ENCODE peak calls at places on chromosomes 13 and 19, in seven cellular contexts. O is mammary epithelial cell, Z is hepatocyte, X is upper lobe of right lung, R is PC-3, P is brain microvascular endothelial cell, N is heart right ventricle. C is an unnamed sample. For H3K27me3, the result is how much of the 10 kb centered on the place peaks cover.

GRCh38 chr19:46721269-46722003 is 4.5 kb upstream of the PRKD2 start:
- DNase-seq in Z (no peak), P (no peak), X (peak), R (no peak), N (no peak), O (no peak), C (no peak)

GRCh38 chr13:22196777-22197176 is 525.9 kb downstream of the FGF9 start:
- DNase-seq in Z (no peak), X (no peak), R (no peak), P (no peak), O (no peak), N (no peak), C (no peak)

GRCh38 chr13:29190298-29190697 is 370.2 kb downstream of the MTUS2 start:
- DNase-seq in X (no peak), P (no peak), Z (no peak), N (no peak), O (no peak), R (no peak), C (no peak)

GRCh38 chr19:2645816-2646215 is 56.7 kb downstream of the GNG7 start:
- DNase-seq in R (no peak), Z (no peak), O (no peak), P (no peak), N (no peak), X (no peak), C (no peak)

GRCh38 chr19:17855333-17856152 is 4.2 kb upstream of the RPL18A start:
- DNase-seq in N (peak), O (peak), X (peak), R (peak), Z (peak), P (peak), C (no peak)

GRCh38 chr13:31477961-31478360 is 261.4 kb upstream of the RXFP2 start:
- DNase-seq in P (peak), N (no peak), R (no peak), X (no peak), O (no peak), Z (no peak), C (peak)

GRCh38 chr13:108425056-108425455 is 155.5 kb downstream of the TNFSF13B start:
- DNase-seq in O (no peak), Z (no peak), P (peak), N (no peak), X (no peak), R (no peak), C (no peak)

GRCh38 chr13:64075543-64076271 is 2660.1 kb upstream of the PCDH20 start:
- DNase-seq in R (no peak), O (no peak), X (no peak), N (no peak), P (no peak), Z (no peak), C (no peak)

GRCh38 chr13:98827449-98827848 is 75.0 kb upstream of the SLC15A1 start:
- DNase-seq in X (no peak), O (no peak), P (no peak), N (no peak), R (no peak), Z (no peak), C (no peak)

GRCh38 chr13:20700288-20700687 is 3.2 kb upstream of the IL17D start:
- DNase-seq in P (no peak), N (no peak), R (no peak), Z (no peak), X (no peak), O (no peak), C (no peak)

GRCh38 chr13:45231722-45232121 is 30.9 kb upstream of the KCTD4 start:
- DNase-seq in Z (no peak), R (no peak), P (peak), X (no peak), N (no peak), O (no peak), C (no peak)

GRCh38 chr19:55437410-55437809 is 5.7 kb downstream of the SHISA7 start:
- DNase-seq in P (peak), Z (peak), N (peak), X (peak), O (peak), R (peak), C (no peak)

GRCh38 chr13:79541426-79542049 is 60.6 kb downstream of the NDFIP2 start:
- DNase-seq in N (no peak), R (peak), P (peak), Z (peak), X (no peak), O (peak), C (peak)

GRCh38 chr19:18661346-18661745 is 22.1 kb upstream of the CRTC1 start:
- DNase-seq in O (no peak), N (no peak), Z (no peak), R (no peak), P (no peak), X (no peak), C (no peak)

GRCh38 chr13:111789420-111789819 is 277.5 kb upstream of the SOX1 start:
- DNase-seq in O (no peak), R (peak), X (no peak), N (no peak), P (no peak), Z (no peak), C (no peak)

GRCh38 chr13:43054803-43055802 is 31.7 kb downstream of the DNAJC15 start:
- DNase-seq in N (peak), X (no peak), O (peak), R (peak), Z (peak), P (peak), C (no peak)

GRCh38 chr19:46944918-46945628 is 74.6 kb upstream of the NPAS1 start:
- DNase-seq in X (no peak), N (peak), R (no peak), Z (peak), P (peak), O (no peak), C (no peak)

GRCh38 chr19:32691291-32691951 is at the start of gene NUDT19:
- DNase-seq in X (peak), Z (peak), P (peak), R (peak), O (peak), N (peak), C (peak)

GRCh38 chr19:45477713-45478453 is 10.1 kb downstream of the FOSB start:
- DNase-seq in O (no peak), N (no peak), P (no peak), R (peak), Z (peak), X (no peak), C (no peak)

GRCh38 chr13:39186205-39186880 is 148.1 kb downstream of the NHLRC3 start:
- DNase-seq in R (no peak), N (peak), X (no peak), Z (no peak), P (no peak), O (no peak), C (no peak)

GRCh38 chr13:59409211-59409610 is 754.5 kb downstream of the DIAPH3 start:
- DNase-seq in N (peak), R (no peak), O (no peak), Z (peak), P (peak), X (no peak), C (no peak)

GRCh38 chr19:40424637-40425449 is 949 bp downstream of the SERTAD1 start:
- DNase-seq in R (no peak), N (no peak), X (no peak), O (no peak), P (peak), Z (no peak), C (no peak)

GRCh38 chr13:94901070-94901469 is 188.7 kb upstream of the SOX21 start:
- DNase-seq in O (no peak), P (no peak), N (no peak), R (no peak), X (no peak), Z (no peak), C (no peak)

GRCh38 chr19:15297416-15298224 is 34.7 kb downstream of the BRD4 start:
- DNase-seq in O (peak), N (no peak), Z (peak), P (peak), X (peak), R (peak), C (peak)

GRCh38 chr13:112101360-112101930 is 34.5 kb downstream of the SOX1 start:
- DNase-seq in Z (no peak), P (no peak), X (no peak), R (no peak), O (no peak), N (no peak), C (no peak)

GRCh38 chr13:46676378-46676725 is 120.6 kb downstream of the ESD start:
- DNase-seq in Z (no peak), O (no peak), N (no peak), R (peak), X (no peak), P (no peak), C (no peak)

GRCh38 chr13:46682015-46682414 is 114.9 kb downstream of the ESD start:
- DNase-seq in X (no peak), R (no peak), O (no peak), P (no peak), N (no peak), Z (no peak), C (no peak)

GRCh38 chr13:46675016-46675415 is 121.9 kb downstream of the ESD start:
- DNase-seq in N (no peak), R (no peak), Z (no peak), X (no peak), O (no peak), P (no peak), C (no peak)

GRCh38 chr13:46683879-46684278 is 113.1 kb downstream of the ESD start:
- DNase-seq in O (no peak), R (no peak), Z (no peak), N (no peak), X (no peak), P (no peak), C (no peak)

GRCh38 chr13:46679369-46680180 is 117.4 kb downstream of the ESD start:
- DNase-seq in O (no peak), R (no peak), P (peak), Z (peak), X (no peak), N (peak), C (peak)
- TF ChIP-seq CTCF in O (no peak), R (no peak), P (peak), Z (peak), X (no peak), N (peak), C (peak)

GRCh38 chr19:50549059-50549926 is 18.9 kb downstream of the LRRC4B start:
- DNase-seq in Z (no peak), N (no peak), X (no peak), R (no peak), O (no peak), P (no peak), C (no peak)

GRCh38 chr19:50551713-50552187 is 16.5 kb downstream of the LRRC4B start:
- DNase-seq in R (no peak), X (no peak), Z (no peak), P (no peak), O (no peak), N (no peak), C (no peak)

GRCh38 chr19:50551034-50551712 is 17.1 kb downstream of the LRRC4B start:
- DNase-seq in O (no peak), N (no peak), X (no peak), R (no peak), P (no peak), Z (no peak), C (no peak)

GRCh38 chr19:50549927-50550593 is 18.2 kb downstream of the LRRC4B start:
- DNase-seq in O (no peak), N (no peak), X (no peak), Z (no peak), R (no peak), P (no peak), C (no peak)

GRCh38 chr19:50550594-50550966 is 17.7 kb downstream of the LRRC4B start:
- DNase-seq in P (no peak), O (no peak), X (no peak), Z (no peak), N (no peak), R (no peak), C (no peak)
- H3K27me3 ChIP-seq in P (under half), O (under half), X (under half), Z (under half), N (half or more), R (half or more), C (under half)

DNA sequence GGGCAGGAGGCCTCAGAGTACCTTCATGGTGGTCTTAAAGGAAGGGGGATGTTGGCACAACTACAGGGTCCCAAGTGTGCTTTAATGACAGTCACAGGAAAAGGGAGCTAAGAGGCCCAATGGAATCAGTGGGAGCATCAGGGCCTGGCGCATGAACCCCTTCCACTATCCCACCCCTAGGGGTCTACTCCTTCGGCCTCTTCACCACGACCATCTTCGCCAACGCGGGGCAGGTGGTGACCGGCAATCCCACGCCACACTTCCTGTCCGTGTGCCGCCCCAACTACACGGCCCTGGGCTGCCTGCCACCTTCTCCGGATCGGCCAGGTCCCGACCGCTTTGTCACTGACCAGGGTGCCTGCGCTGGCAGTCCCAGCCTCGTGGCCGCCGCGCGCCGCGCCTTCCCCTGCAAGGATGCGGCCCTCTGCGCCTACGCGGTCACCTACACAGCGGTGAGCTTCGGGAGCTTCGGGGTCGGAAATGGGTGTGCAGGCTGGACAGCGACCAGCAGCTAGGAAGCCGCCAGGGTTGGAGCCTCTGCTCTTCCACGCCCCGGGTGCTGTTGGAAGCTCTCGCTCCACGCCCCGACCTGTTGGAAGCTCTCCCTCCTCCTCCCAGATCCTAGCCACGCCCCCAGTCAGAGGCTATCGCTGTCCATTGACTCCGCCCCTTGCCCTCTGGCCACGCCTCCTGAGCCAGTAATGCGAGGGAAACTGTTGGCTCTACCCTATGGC is 6.0 kb downstream of the PLPPR2 start:
- DNase-seq in Z (peak), R (no peak), P (no peak), N (no peak), X (peak), O (no peak), C (no peak)
- H3K4me3 ChIP-seq in Z (no peak), R (no peak), P (no peak), N (no peak), X (no peak), O (no peak), C (no peak)

DNA sequence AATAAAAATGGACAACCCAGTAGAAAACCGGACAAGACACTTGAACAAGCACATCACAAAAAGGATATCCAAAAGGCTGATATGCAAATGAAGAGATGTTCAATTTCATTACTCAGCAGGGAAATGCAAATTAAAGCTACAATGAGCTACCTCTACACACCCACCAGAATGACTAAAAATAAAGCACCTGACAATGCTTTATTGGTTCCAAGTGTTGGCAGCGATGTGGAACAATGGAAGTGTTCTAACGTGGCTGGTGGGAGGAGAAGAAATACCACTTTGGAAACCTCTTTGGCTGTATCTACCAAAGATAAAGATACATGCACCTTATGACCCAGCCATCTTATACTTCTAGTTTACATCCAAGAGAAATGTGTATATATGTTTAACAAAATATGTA is 3.7 kb upstream of the ACP7 start:
- DNase-seq in X (no peak), P (no peak), Z (no peak), R (peak), N (no peak), O (peak), C (no peak)
- TF ChIP-seq CTCF in X (no peak), P (no peak), Z (no peak), R (no peak), N (no peak), O (no peak), C (no peak)

GRCh38 chr13:99995104-99995502 is 13.5 kb downstream of the ZIC2 start:
- DNase-seq in R (no peak), N (no peak), X (no peak), O (no peak), P (no peak), Z (no peak), C (no peak)
- H3K27me3 ChIP-seq in R (half or more), N (half or more), X (half or more), O (half or more), P (under half), Z (half or more), C (half or more)

GRCh38 chr19:6534451-6535093 is 3.7 kb downstream of the TNFSF9 start:
- DNase-seq in N (no peak), R (no peak), P (no peak), X (no peak), Z (no peak), O (no peak), C (no peak)
- H3K4me3 ChIP-seq in N (no peak), R (no peak), P (no peak), X (no peak), Z (no peak), O (no peak), C (no peak)

C was measured in BJ.